ENCODE peak calls at places on chromosomes 11 and 22, in five cellular contexts. One of them, this sample, is unnamed.

GRCh38 chr11:75387742-75388294 is 11.5 kb upstream of the RPS3 start:
- DNase-seq in adrenal gland: no peak
- DNase-seq in HCT116: no peak
- DNase-seq in body of pancreas: no peak
- DNase-seq in esophagus squamous epithelium: no peak
- DNase-seq in this sample: no peak

GRCh38 chr11:79400717-79401330 is 40.0 kb downstream of the TENM4 start:
- DNase-seq in adrenal gland: peak; percentile 83
- DNase-seq in HCT116: no peak
- DNase-seq in body of pancreas: no peak
- DNase-seq in esophagus squamous epithelium: no peak
- DNase-seq in this sample: peak; percentile 47

GRCh38 chr22:42292726-42293520 is 22.5 kb upstream of the TCF20 start:
- DNase-seq in adrenal gland: no peak
- DNase-seq in HCT116: no peak
- DNase-seq in body of pancreas: no peak
- DNase-seq in esophagus squamous epithelium: no peak
- DNase-seq in this sample: no peak

GRCh38 chr11:71372693-71373657 is 75.2 kb downstream of the DHCR7 start:
- DNase-seq in adrenal gland: no peak
- DNase-seq in HCT116: peak; percentile 2
- DNase-seq in body of pancreas: no peak
- DNase-seq in esophagus squamous epithelium: no peak
- DNase-seq in this sample: peak; percentile 14

GRCh38 chr22:20147286-20147988 is 3.4 kb downstream of the CCDC188 start:
- DNase-seq in adrenal gland: no peak
- DNase-seq in HCT116: no peak
- DNase-seq in body of pancreas: no peak
- DNase-seq in esophagus squamous epithelium: no peak
- DNase-seq in this sample: peak; percentile 45

GRCh38 chr11:9972917-9973504 is 309.1 kb downstream of the SWAP70 start:
- DNase-seq in adrenal gland: peak; percentile 35
- DNase-seq in HCT116: peak; percentile 16
- DNase-seq in body of pancreas: peak; percentile 35
- DNase-seq in esophagus squamous epithelium: no peak
- DNase-seq in this sample: peak; percentile 74

GRCh38 chr11:17801166-17801565 is 66.6 kb downstream of the KCNC1 start:
- DNase-seq in adrenal gland: no peak
- DNase-seq in HCT116: no peak
- DNase-seq in body of pancreas: no peak
- DNase-seq in esophagus squamous epithelium: no peak
- DNase-seq in this sample: no peak

GRCh38 chr22:31616315-31616980 is 45.6 kb downstream of the PISD start:
- DNase-seq in adrenal gland: peak; percentile 54
- DNase-seq in HCT116: no peak
- DNase-seq in body of pancreas: no peak
- DNase-seq in esophagus squamous epithelium: no peak
- DNase-seq in this sample: peak; percentile 54

GRCh38 chr22:22064580-22064979 is 82.0 kb upstream of the TOP3B start:
- DNase-seq in adrenal gland: no peak
- DNase-seq in HCT116: no peak
- DNase-seq in body of pancreas: no peak
- DNase-seq in esophagus squamous epithelium: no peak
- DNase-seq in this sample: no peak

GRCh38 chr22:43197271-43197941 is 10.5 kb upstream of the TTLL12 start:
- DNase-seq in adrenal gland: no peak
- DNase-seq in HCT116: no peak
- DNase-seq in body of pancreas: no peak
- DNase-seq in esophagus squamous epithelium: no peak
- DNase-seq in this sample: no peak

GRCh38 chr11:86923993-86924766 is 31.0 kb downstream of the FZD4 start:
- DNase-seq in adrenal gland: no peak
- DNase-seq in HCT116: no peak
- DNase-seq in body of pancreas: peak; percentile 37
- DNase-seq in esophagus squamous epithelium: no peak
- DNase-seq in this sample: no peak

GRCh38 chr22:46070215-46070721 is 80.1 kb upstream of the PPARA start:
- DNase-seq in adrenal gland: peak; percentile 92
- DNase-seq in HCT116: no peak
- DNase-seq in body of pancreas: peak; percentile 87
- DNase-seq in esophagus squamous epithelium: no peak
- DNase-seq in this sample: peak; percentile 75

GRCh38 chr11:26028294-26028954 is 303.5 kb upstream of the ANO3 start:
- DNase-seq in adrenal gland: no peak
- DNase-seq in HCT116: no peak
- DNase-seq in body of pancreas: no peak
- DNase-seq in esophagus squamous epithelium: no peak
- DNase-seq in this sample: no peak

GRCh38 chr11:13007702-13008435 is 1.2 kb upstream of the RASSF10 start:
- DNase-seq in adrenal gland: no peak
- DNase-seq in HCT116: no peak
- DNase-seq in body of pancreas: peak; percentile 35
- DNase-seq in esophagus squamous epithelium: no peak
- DNase-seq in this sample: no peak

GRCh38 chr11:59776210-59777066 is 21.3 kb downstream of the STX3 start:
- DNase-seq in adrenal gland: peak; percentile 56
- DNase-seq in HCT116: peak; percentile 85
- DNase-seq in body of pancreas: peak; percentile 31
- DNase-seq in esophagus squamous epithelium: no peak
- DNase-seq in this sample: no peak

GRCh38 chr11:93493252-93493897 is 49.8 kb downstream of the SMCO4 start:
- DNase-seq in adrenal gland: no peak
- DNase-seq in HCT116: no peak
- DNase-seq in body of pancreas: peak; percentile 39
- DNase-seq in esophagus squamous epithelium: no peak
- DNase-seq in this sample: no peak

GRCh38 chr11:19352072-19352735 is 111.5 kb upstream of the E2F8 start:
- DNase-seq in adrenal gland: no peak
- DNase-seq in HCT116: no peak
- DNase-seq in body of pancreas: no peak
- DNase-seq in esophagus squamous epithelium: no peak
- DNase-seq in this sample: no peak

GRCh38 chr22:44567846-44568493 is 69.9 kb upstream of the RTL6 start:
- DNase-seq in adrenal gland: peak; percentile 49
- DNase-seq in HCT116: peak; percentile 54
- DNase-seq in body of pancreas: peak; percentile 57
- DNase-seq in esophagus squamous epithelium: no peak
- DNase-seq in this sample: peak; percentile 58

GRCh38 chr22:36566720-36567119 is 37.8 kb upstream of the EIF3D start:
- DNase-seq in adrenal gland: no peak
- DNase-seq in HCT116: no peak
- DNase-seq in body of pancreas: no peak
- DNase-seq in esophagus squamous epithelium: no peak
- DNase-seq in this sample: no peak

GRCh38 chr11:78037056-78037455 is 14.0 kb upstream of the KCTD14 start:
- DNase-seq in adrenal gland: no peak
- DNase-seq in HCT116: no peak
- DNase-seq in body of pancreas: peak; percentile 87
- DNase-seq in esophagus squamous epithelium: no peak
- DNase-seq in this sample: peak; percentile 24

GRCh38 chr22:30439226-30439625 is 13.7 kb downstream of the MTFP1 start:
- DNase-seq in adrenal gland: no peak
- DNase-seq in HCT116: no peak
- DNase-seq in body of pancreas: no peak
- DNase-seq in esophagus squamous epithelium: no peak
- DNase-seq in this sample: no peak

GRCh38 chr22:32830957-32831356 is 29.5 kb downstream of the TIMP3 start:
- DNase-seq in adrenal gland: no peak
- DNase-seq in HCT116: no peak
- DNase-seq in body of pancreas: no peak
- DNase-seq in esophagus squamous epithelium: no peak
- DNase-seq in this sample: no peak

GRCh38 chr22:43014062-43014875 is 680 bp downstream of the PACSIN2 start:
- DNase-seq in adrenal gland: peak; percentile 58
- DNase-seq in HCT116: no peak
- DNase-seq in body of pancreas: peak; percentile 54
- DNase-seq in esophagus squamous epithelium: no peak
- DNase-seq in this sample: peak; percentile 67

DNA sequence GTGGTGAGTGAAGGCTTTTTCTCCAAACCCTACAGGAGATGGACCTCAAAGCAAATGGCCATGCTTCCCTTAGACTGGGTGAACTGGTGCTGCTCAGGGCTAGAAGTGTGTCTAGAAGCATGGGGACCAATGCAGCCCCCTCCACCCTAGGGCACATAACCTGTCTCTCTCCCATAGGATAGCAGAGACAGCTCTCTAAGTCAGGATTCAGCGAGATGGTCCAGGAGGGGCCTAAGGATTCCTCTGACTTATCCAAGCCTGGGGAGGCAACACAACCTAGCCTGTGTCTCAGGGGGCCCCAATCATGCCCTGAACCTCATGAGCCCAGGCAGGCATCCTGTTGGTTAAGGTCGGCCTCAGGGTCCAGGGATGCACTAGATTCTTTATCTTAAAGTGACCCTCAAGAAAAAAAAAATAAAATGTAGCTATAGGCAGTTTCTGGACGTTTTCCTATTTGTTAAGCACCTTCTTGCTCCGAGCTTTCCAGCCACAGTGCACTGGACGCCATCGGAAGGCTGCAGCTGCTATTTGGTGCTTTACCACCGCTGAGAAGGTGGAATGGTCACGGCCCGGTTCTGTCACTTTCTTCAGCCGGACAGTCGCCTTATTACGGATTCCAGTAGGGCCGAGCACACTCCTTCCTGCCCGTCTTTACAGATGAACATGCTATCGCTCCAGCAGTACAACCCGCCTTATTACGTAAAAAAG is 5.0 kb upstream of the CCND1 start:
- DNase-seq in adrenal gland: no peak
- DNase-seq in HCT116: no peak
- DNase-seq in body of pancreas: no peak
- DNase-seq in esophagus squamous epithelium: no peak
- DNase-seq in this sample: no peak
- H3K4me3 ChIP-seq in adrenal gland: no peak overlapping the region
- H3K4me3 ChIP-seq in HCT116: peak overlapping the region; percentile 99
- H3K4me3 ChIP-seq in body of pancreas: no peak overlapping the region
- H3K4me3 ChIP-seq in esophagus squamous epithelium: peak overlapping the region; percentile 42
- H3K4me3 ChIP-seq in this sample: no peak overlapping the region

GRCh38 chr22:50105529-50106100 is 15.8 kb downstream of the MOV10L1 start:
- DNase-seq in adrenal gland: peak; percentile 39
- DNase-seq in HCT116: no peak
- DNase-seq in body of pancreas: no peak
- DNase-seq in esophagus squamous epithelium: no peak
- DNase-seq in this sample: no peak

GRCh38 chr22:50101870-50102565 is 12.2 kb downstream of the MOV10L1 start:
- DNase-seq in adrenal gland: no peak
- DNase-seq in HCT116: no peak
- DNase-seq in body of pancreas: no peak
- DNase-seq in esophagus squamous epithelium: no peak
- DNase-seq in this sample: peak; percentile 34

GRCh38 chr22:50107529-50107928 is 17.7 kb downstream of the MOV10L1 start:
- DNase-seq in adrenal gland: no peak
- DNase-seq in HCT116: no peak
- DNase-seq in body of pancreas: no peak
- DNase-seq in esophagus squamous epithelium: no peak
- DNase-seq in this sample: no peak

GRCh38 chr22:50104149-50104548 is 14.3 kb downstream of the MOV10L1 start:
- DNase-seq in adrenal gland: no peak
- DNase-seq in HCT116: no peak
- DNase-seq in body of pancreas: no peak
- DNase-seq in esophagus squamous epithelium: no peak
- DNase-seq in this sample: peak; percentile 39

DNA sequence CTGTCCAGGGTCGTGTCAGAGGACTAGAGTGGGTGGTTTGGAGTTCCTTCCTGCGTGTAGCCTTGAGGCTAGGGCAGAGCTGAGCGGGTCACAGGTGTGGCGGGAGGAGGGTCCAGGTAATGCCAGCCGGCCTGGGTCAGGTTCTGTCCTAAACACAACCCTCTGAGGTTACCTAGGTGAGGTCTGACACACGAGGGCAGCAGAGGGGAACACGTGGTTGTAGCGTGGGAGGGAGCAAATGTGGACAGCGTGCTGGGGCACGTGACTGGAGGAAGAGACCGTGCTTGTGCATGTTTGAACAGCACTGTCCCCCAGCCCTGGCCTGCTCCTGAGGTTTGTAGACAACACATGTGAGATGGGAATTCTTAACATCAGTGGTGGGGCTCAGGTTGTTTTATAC is 13.1 kb downstream of the MOV10L1 start:
- DNase-seq in adrenal gland: no peak
- DNase-seq in HCT116: peak; percentile 6
- DNase-seq in body of pancreas: no peak
- DNase-seq in esophagus squamous epithelium: no peak
- DNase-seq in this sample: peak; percentile 43
- TF ChIP-seq CTCF in adrenal gland: no peak
- TF ChIP-seq CTCF in HCT116: no peak
- TF ChIP-seq CTCF in body of pancreas: no peak
- TF ChIP-seq CTCF in esophagus squamous epithelium: no peak
- TF ChIP-seq CTCF in this sample: no peak

DNA sequence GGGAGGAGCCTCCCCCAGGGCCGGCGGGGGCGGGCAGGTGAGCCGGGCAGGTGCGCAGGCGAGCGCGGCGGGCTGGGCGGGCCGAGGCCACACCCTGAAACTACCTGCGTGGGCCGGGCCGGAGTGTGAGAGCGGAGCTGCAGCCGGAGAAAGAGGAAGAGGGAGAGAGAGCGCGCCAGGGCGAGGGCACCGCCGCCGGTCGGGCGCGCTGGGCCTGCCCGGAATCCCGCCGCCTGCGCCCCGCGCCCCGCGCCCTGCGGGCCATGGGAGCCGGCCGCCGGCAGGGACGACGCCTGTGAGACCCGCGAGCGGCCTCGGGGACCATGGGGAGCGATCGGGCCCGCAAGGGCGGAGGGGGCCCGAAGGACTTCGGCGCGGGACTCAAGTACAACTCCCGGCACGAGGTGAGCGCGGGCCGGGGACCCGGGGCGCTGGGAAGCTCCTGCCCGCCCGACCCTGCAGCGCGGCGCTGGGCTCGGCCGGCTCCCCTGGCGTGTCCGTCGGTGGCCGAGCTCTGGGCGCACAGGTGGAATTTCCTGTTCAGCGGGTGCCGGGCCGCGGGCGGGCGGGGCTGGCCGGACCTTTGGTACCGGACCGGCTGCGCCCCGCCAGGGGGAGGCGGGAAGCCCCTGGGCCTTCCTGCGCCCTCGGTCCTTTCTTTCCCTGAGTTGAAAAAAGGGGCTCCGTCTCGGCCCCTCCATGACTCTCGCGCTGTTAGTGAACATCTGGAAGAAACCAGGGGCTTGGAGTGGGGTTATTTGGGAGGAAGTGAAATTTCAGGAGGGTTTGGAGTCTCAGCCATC is at the start of gene ST14:
- DNase-seq in adrenal gland: no peak
- DNase-seq in HCT116: no peak
- DNase-seq in body of pancreas: peak; percentile 88
- DNase-seq in esophagus squamous epithelium: no peak
- DNase-seq in this sample: peak; percentile 38
- TF ChIP-seq POLR2A in adrenal gland: no peak
- TF ChIP-seq POLR2A in HCT116: no peak
- TF ChIP-seq POLR2A in body of pancreas: peak; percentile 75
- TF ChIP-seq POLR2A in esophagus squamous epithelium: peak; percentile 78
- TF ChIP-seq POLR2A in this sample: no peak

GRCh38 chr11:22828373-22828772 is 1.2 kb downstream of the SVIP start:
- DNase-seq in adrenal gland: no peak
- DNase-seq in HCT116: no peak
- DNase-seq in body of pancreas: no peak
- DNase-seq in esophagus squamous epithelium: no peak
- DNase-seq in this sample: peak; percentile 6
- H3K4me3 ChIP-seq in adrenal gland: no peak overlapping the region
- H3K4me3 ChIP-seq in HCT116: peak overlapping the region; percentile 81
- H3K4me3 ChIP-seq in body of pancreas: no peak overlapping the region
- H3K4me3 ChIP-seq in esophagus squamous epithelium: no peak overlapping the region
- H3K4me3 ChIP-seq in this sample: peak overlapping the region; percentile 72